ENCODE peak calls at places on chromosomes 7 and 10, in four cellular contexts. Z is OCI-LY7; F is naive thymus-derived CD4-positive, alpha-beta T cell; I is mammary epithelial cell. Y is an unnamed sample. For H3K4me1, the result is how much of the 10 kb centered on the place peaks cover.

GRCh38 chr7:140719711-140720110 is 23.2 kb downstream of the NDUFB2 start:
- DNase-seq in Z (no peak), F (no peak), I (no peak), Y (no peak)

GRCh38 chr10:85786401-85786899 is 580.1 kb downstream of the GRID1 start:
- DNase-seq in Z (peak), F (no peak), I (no peak), Y (no peak)

GRCh38 chr7:117157121-117157870 is 165.6 kb downstream of the WNT2 start:
- DNase-seq in Z (no peak), F (no peak), I (peak), Y (peak)

GRCh38 chr10:75401569-75402485 is at the start of gene ZNF503:
- DNase-seq in Z (no peak), F (no peak), I (peak), Y (peak)

GRCh38 chr10:132715791-132716680 is 69.9 kb downstream of the NKX6-2 start:
- DNase-seq in Z (no peak), F (no peak), I (no peak), Y (no peak)

GRCh38 chr7:129401228-129401967 is 32.8 kb upstream of the STRIP2 start:
- DNase-seq in Z (no peak), F (no peak), I (peak), Y (no peak)

GRCh38 chr10:5071411-5072198 is 22.6 kb upstream of the AKR1C3 start:
- DNase-seq in Z (no peak), F (no peak), I (peak), Y (peak)

GRCh38 chr7:2175514-2175913 is 57.2 kb downstream of the MAD1L1 start:
- DNase-seq in Z (no peak), F (no peak), I (peak), Y (peak)

GRCh38 chr10:80075781-80076180 is 2.7 kb upstream of the TMEM254 start:
- DNase-seq in Z (no peak), F (no peak), I (peak), Y (no peak)

GRCh38 chr7:19754521-19755116 is 18.8 kb downstream of the TMEM196 start:
- DNase-seq in Z (peak), F (no peak), I (peak), Y (no peak)

GRCh38 chr7:108613147-108613948 is 43.7 kb downstream of the DNAJB9 start:
- DNase-seq in Z (peak), F (peak), I (peak), Y (no peak)

GRCh38 chr7:40922316-40922670 is 780.6 kb downstream of the INHBA start:
- DNase-seq in Z (no peak), F (no peak), I (peak), Y (no peak)
- H3K4me1 ChIP-seq in Z (under half), F (under half), I (under half), Y (under half)

GRCh38 chr7:80622531-80622930 is 15.9 kb upstream of the CD36 start:
- DNase-seq in Z (no peak), F (no peak), I (peak), Y (no peak)
- H3K4me1 ChIP-seq in Z (under half), F (under half), I (under half), Y (under half)

GRCh38 chr10:62633976-62634375 is 170.5 kb upstream of the ADO start:
- DNase-seq in Z (no peak), F (no peak), I (no peak), Y (no peak)
- H3K4me1 ChIP-seq in Z (half or more), F (under half), I (under half), Y (under half)

GRCh38 chr10:122519873-122520272 is 40.7 kb upstream of the DMBT1 start:
- DNase-seq in Z (no peak), F (no peak), I (no peak), Y (no peak)
- H3K4me1 ChIP-seq in Z (under half), F (under half), I (under half), Y (under half)

GRCh38 chr10:94217431-94217830 is 145.3 kb downstream of the NOC3L start:
- DNase-seq in Z (no peak), F (no peak), I (no peak), Y (no peak)

GRCh38 chr10:94216201-94216600 is 146.5 kb downstream of the NOC3L start:
- DNase-seq in Z (no peak), F (no peak), I (no peak), Y (no peak)

GRCh38 chr10:94213980-94214379 is 148.8 kb downstream of the NOC3L start:
- DNase-seq in Z (no peak), F (no peak), I (no peak), Y (no peak)

GRCh38 chr10:94212876-94213595 is 149.7 kb downstream of the NOC3L start:
- DNase-seq in Z (no peak), F (no peak), I (no peak), Y (no peak)

GRCh38 chr10:94214497-94214896 is 148.2 kb downstream of the NOC3L start:
- DNase-seq in Z (no peak), F (no peak), I (no peak), Y (no peak)
- H3K4me1 ChIP-seq in Z (under half), F (under half), I (under half), Y (under half)

GRCh38 chr7:36275735-36276284 is 113.9 kb upstream of the ANLN start:
- DNase-seq in Z (no peak), F (no peak), I (no peak), Y (no peak)
- H3K4me1 ChIP-seq in Z (under half), F (under half), I (under half), Y (under half)

GRCh38 chr10:72315054-72315453 is 39.7 kb downstream of the DNAJB12 start:
- DNase-seq in Z (no peak), F (no peak), I (peak), Y (no peak)

GRCh38 chr10:72312865-72313391 is 39.2 kb downstream of the DDIT4 start:
- DNase-seq in Z (no peak), F (no peak), I (no peak), Y (no peak)

GRCh38 chr10:72315611-72316385 is 38.9 kb downstream of the DNAJB12 start:
- DNase-seq in Z (no peak), F (no peak), I (peak), Y (no peak)

GRCh38 chr10:72316386-72316700 is 38.4 kb downstream of the DNAJB12 start:
- DNase-seq in Z (no peak), F (no peak), I (no peak), Y (no peak)

GRCh38 chr10:72314263-72314662 is 40.5 kb downstream of the DNAJB12 start:
- DNase-seq in Z (no peak), F (no peak), I (no peak), Y (no peak)
- H3K4me1 ChIP-seq in Z (under half), F (under half), I (half or more), Y (under half)

GRCh38 chr10:34757933-34758332 is 57.2 kb downstream of the PARD3 start:
- DNase-seq in Z (no peak), F (no peak), I (no peak), Y (no peak)
- H3K4me1 ChIP-seq in Z (under half), F (under half), I (half or more), Y (under half)

GRCh38 chr7:130879191-130879590 is 145.2 kb upstream of the KLF14 start:
- DNase-seq in Z (no peak), F (no peak), I (no peak), Y (no peak)
- H3K4me1 ChIP-seq in Z (under half), F (under half), I (under half), Y (under half)

GRCh38 chr7:73738612-73739386 is at the start of gene ABHD11:
- DNase-seq in Z (peak), F (peak), I (peak), Y (peak)

GRCh38 chr7:73737491-73738219 is 947 bp downstream of the ABHD11 start:
- DNase-seq in Z (no peak), F (no peak), I (no peak), Y (no peak)

GRCh38 chr7:73736885-73737284 is 1.7 kb downstream of the ABHD11 start:
- DNase-seq in Z (no peak), F (no peak), I (no peak), Y (no peak)

GRCh38 chr7:73739387-73739767 is 775 bp upstream of the ABHD11 start:
- DNase-seq in Z (no peak), F (no peak), I (no peak), Y (no peak)

DNA sequence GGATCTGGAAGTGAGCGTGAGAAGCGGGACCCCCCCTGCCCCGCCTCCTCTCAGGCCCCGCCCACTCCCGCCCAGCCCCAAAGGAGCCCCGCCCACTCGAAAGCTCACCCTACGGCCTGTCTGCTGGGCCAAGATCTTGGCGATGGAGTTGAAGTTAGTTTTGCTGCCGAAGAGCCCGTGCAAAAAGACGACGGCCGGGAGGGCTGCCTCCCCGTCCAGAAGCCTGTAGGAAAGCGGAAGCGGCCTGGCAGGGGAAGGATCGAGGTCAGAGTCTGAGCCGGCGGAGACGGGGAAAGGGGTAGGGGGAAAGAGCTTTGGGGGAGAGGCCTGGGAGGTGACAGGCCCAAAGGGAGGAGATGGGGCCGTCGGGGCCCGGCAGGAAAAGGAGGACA is 386 bp downstream of the ABHD11 start:
- DNase-seq in Z (peak), F (peak), I (no peak), Y (peak)
- H3K4me1 ChIP-seq in Z (under half), F (under half), I (under half), Y (under half)